ENCODE peak calls at places on chromosomes 6 and 20, in eight cellular contexts. One of them, this sample, is unnamed.

GRCh38 chr6:35663447-35664235 is 25.1 kb downstream of the FKBP5 start:
- DNase-seq in esophagus muscularis mucosa: no peak
- DNase-seq in sigmoid colon: no peak
- DNase-seq in suprapubic skin: no peak
- DNase-seq in HCT116: no peak
- DNase-seq in transverse colon: no peak
- DNase-seq in K562: no peak
- DNase-seq in prostate gland: no peak
- DNase-seq in this sample: no peak

GRCh38 chr6:106132153-106132698 is 46.1 kb downstream of the PRDM1 start:
- DNase-seq in esophagus muscularis mucosa: no peak
- DNase-seq in sigmoid colon: no peak
- DNase-seq in suprapubic skin: no peak
- DNase-seq in HCT116: no peak
- DNase-seq in transverse colon: no peak
- DNase-seq in K562: no peak
- DNase-seq in prostate gland: no peak
- DNase-seq in this sample: no peak

GRCh38 chr6:46719099-46719498 is 16.1 kb downstream of the PLA2G7 start:
- DNase-seq in esophagus muscularis mucosa: no peak
- DNase-seq in sigmoid colon: no peak
- DNase-seq in suprapubic skin: no peak
- DNase-seq in HCT116: peak
- DNase-seq in transverse colon: no peak
- DNase-seq in K562: no peak
- DNase-seq in prostate gland: no peak
- DNase-seq in this sample: no peak

GRCh38 chr20:50867805-50868204 is 63.4 kb downstream of the ADNP start:
- DNase-seq in esophagus muscularis mucosa: no peak
- DNase-seq in sigmoid colon: no peak
- DNase-seq in suprapubic skin: no peak
- DNase-seq in HCT116: no peak
- DNase-seq in transverse colon: no peak
- DNase-seq in K562: no peak
- DNase-seq in prostate gland: no peak
- DNase-seq in this sample: peak

GRCh38 chr20:41131594-41132387 is 5.6 kb upstream of the PLCG1 start:
- DNase-seq in esophagus muscularis mucosa: no peak
- DNase-seq in sigmoid colon: no peak
- DNase-seq in suprapubic skin: peak
- DNase-seq in HCT116: no peak
- DNase-seq in transverse colon: peak
- DNase-seq in K562: no peak
- DNase-seq in prostate gland: no peak
- DNase-seq in this sample: no peak

GRCh38 chr6:31171931-31172882 is 1.7 kb upstream of the POU5F1 start:
- DNase-seq in esophagus muscularis mucosa: no peak
- DNase-seq in sigmoid colon: no peak
- DNase-seq in suprapubic skin: no peak
- DNase-seq in HCT116: no peak
- DNase-seq in transverse colon: no peak
- DNase-seq in K562: no peak
- DNase-seq in prostate gland: no peak
- DNase-seq in this sample: no peak

GRCh38 chr20:1631309-1632227 is 11.8 kb upstream of the SIRPB1 start:
- DNase-seq in esophagus muscularis mucosa: peak
- DNase-seq in sigmoid colon: no peak
- DNase-seq in suprapubic skin: no peak
- DNase-seq in HCT116: no peak
- DNase-seq in transverse colon: no peak
- DNase-seq in K562: no peak
- DNase-seq in prostate gland: no peak
- DNase-seq in this sample: no peak

GRCh38 chr6:22940571-22941290 is 371.4 kb downstream of the HDGFL1 start:
- DNase-seq in esophagus muscularis mucosa: no peak
- DNase-seq in sigmoid colon: no peak
- DNase-seq in suprapubic skin: no peak
- DNase-seq in HCT116: no peak
- DNase-seq in transverse colon: no peak
- DNase-seq in K562: no peak
- DNase-seq in prostate gland: no peak
- DNase-seq in this sample: no peak

GRCh38 chr6:9527679-9528286 is 887.1 kb downstream of the TFAP2A start:
- DNase-seq in esophagus muscularis mucosa: no peak
- DNase-seq in sigmoid colon: no peak
- DNase-seq in suprapubic skin: no peak
- DNase-seq in HCT116: no peak
- DNase-seq in transverse colon: no peak
- DNase-seq in K562: no peak
- DNase-seq in prostate gland: no peak
- DNase-seq in this sample: no peak

GRCh38 chr20:40664891-40665290 is 24.1 kb downstream of the MAFB start:
- DNase-seq in esophagus muscularis mucosa: no peak
- DNase-seq in sigmoid colon: no peak
- DNase-seq in suprapubic skin: no peak
- DNase-seq in HCT116: no peak
- DNase-seq in transverse colon: no peak
- DNase-seq in K562: no peak
- DNase-seq in prostate gland: no peak
- DNase-seq in this sample: no peak

GRCh38 chr20:17898548-17898994 is 70.0 kb downstream of the SNX5 start:
- DNase-seq in esophagus muscularis mucosa: no peak
- DNase-seq in sigmoid colon: peak
- DNase-seq in suprapubic skin: peak
- DNase-seq in HCT116: peak
- DNase-seq in transverse colon: peak
- DNase-seq in K562: peak
- DNase-seq in prostate gland: peak
- DNase-seq in this sample: peak

GRCh38 chr6:106591111-106591825 is 38.0 kb downstream of the RTN4IP1 start:
- DNase-seq in esophagus muscularis mucosa: no peak
- DNase-seq in sigmoid colon: no peak
- DNase-seq in suprapubic skin: no peak
- DNase-seq in HCT116: no peak
- DNase-seq in transverse colon: no peak
- DNase-seq in K562: no peak
- DNase-seq in prostate gland: no peak
- DNase-seq in this sample: no peak

GRCh38 chr20:45254867-45255266 is 503 bp upstream of the SLPI start:
- DNase-seq in esophagus muscularis mucosa: no peak
- DNase-seq in sigmoid colon: no peak
- DNase-seq in suprapubic skin: no peak
- DNase-seq in HCT116: no peak
- DNase-seq in transverse colon: no peak
- DNase-seq in K562: no peak
- DNase-seq in prostate gland: peak
- DNase-seq in this sample: no peak

GRCh38 chr20:44142416-44142815 is 44.6 kb downstream of the JPH2 start:
- DNase-seq in esophagus muscularis mucosa: no peak
- DNase-seq in sigmoid colon: peak
- DNase-seq in suprapubic skin: no peak
- DNase-seq in HCT116: no peak
- DNase-seq in transverse colon: no peak
- DNase-seq in K562: no peak
- DNase-seq in prostate gland: no peak
- DNase-seq in this sample: no peak

GRCh38 chr6:163525926-163526325 is 111.4 kb downstream of the QKI start:
- DNase-seq in esophagus muscularis mucosa: no peak
- DNase-seq in sigmoid colon: no peak
- DNase-seq in suprapubic skin: no peak
- DNase-seq in HCT116: no peak
- DNase-seq in transverse colon: no peak
- DNase-seq in K562: no peak
- DNase-seq in prostate gland: no peak
- DNase-seq in this sample: no peak

GRCh38 chr20:62147528-62147927 is 4.0 kb downstream of the SS18L1 start:
- DNase-seq in esophagus muscularis mucosa: no peak
- DNase-seq in sigmoid colon: no peak
- DNase-seq in suprapubic skin: no peak
- DNase-seq in HCT116: no peak
- DNase-seq in transverse colon: no peak
- DNase-seq in K562: no peak
- DNase-seq in prostate gland: no peak
- DNase-seq in this sample: no peak

GRCh38 chr6:160055813-160056212 is 65.8 kb upstream of the SLC22A1 start:
- DNase-seq in esophagus muscularis mucosa: no peak
- DNase-seq in sigmoid colon: no peak
- DNase-seq in suprapubic skin: no peak
- DNase-seq in HCT116: no peak
- DNase-seq in transverse colon: no peak
- DNase-seq in K562: no peak
- DNase-seq in prostate gland: no peak
- DNase-seq in this sample: no peak

GRCh38 chr6:111791415-111791814 is 81.8 kb downstream of the FYN start:
- DNase-seq in esophagus muscularis mucosa: no peak
- DNase-seq in sigmoid colon: no peak
- DNase-seq in suprapubic skin: no peak
- DNase-seq in HCT116: no peak
- DNase-seq in transverse colon: no peak
- DNase-seq in K562: no peak
- DNase-seq in prostate gland: no peak
- DNase-seq in this sample: no peak

GRCh38 chr20:41374568-41374920 is 7.9 kb upstream of the EMILIN3 start:
- DNase-seq in esophagus muscularis mucosa: no peak
- DNase-seq in sigmoid colon: no peak
- DNase-seq in suprapubic skin: no peak
- DNase-seq in HCT116: no peak
- DNase-seq in transverse colon: no peak
- DNase-seq in K562: no peak
- DNase-seq in prostate gland: no peak
- DNase-seq in this sample: no peak

GRCh38 chr6:82875573-82876185 is 190.0 kb downstream of the UBE3D start:
- DNase-seq in esophagus muscularis mucosa: peak
- DNase-seq in sigmoid colon: no peak
- DNase-seq in suprapubic skin: no peak
- DNase-seq in HCT116: peak
- DNase-seq in transverse colon: no peak
- DNase-seq in K562: peak
- DNase-seq in prostate gland: no peak
- DNase-seq in this sample: no peak

DNA sequence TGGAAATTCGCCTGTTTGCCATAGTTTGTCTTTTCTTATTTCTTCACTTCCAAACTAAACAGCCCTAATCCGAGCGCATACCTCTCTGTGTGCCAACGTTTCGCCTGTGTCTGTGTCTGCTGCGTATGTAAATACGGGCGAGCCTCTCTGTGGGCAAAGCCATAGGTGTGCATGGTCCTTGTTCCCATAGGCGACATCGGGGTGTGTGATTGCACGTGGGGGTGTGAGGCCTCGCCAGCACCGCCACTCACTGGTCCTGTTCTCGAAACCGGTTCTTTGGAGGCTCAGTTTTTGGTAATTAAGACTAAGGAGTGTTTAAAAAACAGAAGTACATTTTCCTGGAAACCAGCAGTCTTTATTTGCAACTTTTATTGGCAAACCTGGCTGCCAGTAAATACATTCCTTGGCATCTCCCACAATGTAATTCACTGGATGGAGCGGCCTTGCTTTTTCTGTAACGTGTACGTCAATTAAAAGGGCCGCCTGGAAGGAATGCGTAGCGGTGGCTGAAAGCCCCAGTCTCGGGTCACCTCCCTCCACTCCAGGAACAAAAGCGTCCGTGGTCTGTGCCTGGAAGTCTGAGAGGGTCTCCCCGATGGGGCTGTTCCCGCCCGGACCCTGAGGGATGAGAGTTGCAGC is 5.9 kb upstream of the FOXC1 start:
- DNase-seq in esophagus muscularis mucosa: no peak
- DNase-seq in sigmoid colon: no peak
- DNase-seq in suprapubic skin: no peak
- DNase-seq in HCT116: no peak
- DNase-seq in transverse colon: no peak
- DNase-seq in K562: no peak
- DNase-seq in prostate gland: peak
- DNase-seq in this sample: peak
- TF ChIP-seq POLR2A in esophagus muscularis mucosa: no peak
- TF ChIP-seq POLR2A in sigmoid colon: no peak
- TF ChIP-seq POLR2A in suprapubic skin: no peak
- TF ChIP-seq POLR2A in HCT116: no peak
- TF ChIP-seq POLR2A in transverse colon: no peak
- TF ChIP-seq POLR2A in K562: no peak
- TF ChIP-seq POLR2A in prostate gland: no peak
- TF ChIP-seq POLR2A in this sample: no peak

GRCh38 chr6:124200661-124201060 is 397.0 kb downstream of the NKAIN2 start:
- DNase-seq in esophagus muscularis mucosa: no peak
- DNase-seq in sigmoid colon: no peak
- DNase-seq in suprapubic skin: no peak
- DNase-seq in HCT116: no peak
- DNase-seq in transverse colon: no peak
- DNase-seq in K562: no peak
- DNase-seq in prostate gland: no peak
- DNase-seq in this sample: no peak
- TF ChIP-seq POLR2AphosphoS5 in esophagus muscularis mucosa: no peak
- TF ChIP-seq POLR2AphosphoS5 in sigmoid colon: no peak
- TF ChIP-seq POLR2AphosphoS5 in suprapubic skin: no peak
- TF ChIP-seq POLR2AphosphoS5 in HCT116: no peak
- TF ChIP-seq POLR2AphosphoS5 in transverse colon: no peak
- TF ChIP-seq POLR2AphosphoS5 in K562: no peak
- TF ChIP-seq POLR2AphosphoS5 in prostate gland: no peak
- TF ChIP-seq POLR2AphosphoS5 in this sample: no peak

GRCh38 chr20:409697-410559 is 1.8 kb downstream of the RBCK1 start:
- DNase-seq in esophagus muscularis mucosa: no peak
- DNase-seq in sigmoid colon: no peak
- DNase-seq in suprapubic skin: no peak
- DNase-seq in HCT116: no peak
- DNase-seq in transverse colon: peak
- DNase-seq in K562: no peak
- DNase-seq in prostate gland: no peak
- DNase-seq in this sample: peak
- H3K4me3 ChIP-seq in esophagus muscularis mucosa: peak
- H3K4me3 ChIP-seq in sigmoid colon: no peak
- H3K4me3 ChIP-seq in suprapubic skin: peak
- H3K4me3 ChIP-seq in HCT116: peak
- H3K4me3 ChIP-seq in transverse colon: peak
- H3K4me3 ChIP-seq in K562: peak
- H3K4me3 ChIP-seq in prostate gland: no peak
- H3K4me3 ChIP-seq in this sample: peak

DNA sequence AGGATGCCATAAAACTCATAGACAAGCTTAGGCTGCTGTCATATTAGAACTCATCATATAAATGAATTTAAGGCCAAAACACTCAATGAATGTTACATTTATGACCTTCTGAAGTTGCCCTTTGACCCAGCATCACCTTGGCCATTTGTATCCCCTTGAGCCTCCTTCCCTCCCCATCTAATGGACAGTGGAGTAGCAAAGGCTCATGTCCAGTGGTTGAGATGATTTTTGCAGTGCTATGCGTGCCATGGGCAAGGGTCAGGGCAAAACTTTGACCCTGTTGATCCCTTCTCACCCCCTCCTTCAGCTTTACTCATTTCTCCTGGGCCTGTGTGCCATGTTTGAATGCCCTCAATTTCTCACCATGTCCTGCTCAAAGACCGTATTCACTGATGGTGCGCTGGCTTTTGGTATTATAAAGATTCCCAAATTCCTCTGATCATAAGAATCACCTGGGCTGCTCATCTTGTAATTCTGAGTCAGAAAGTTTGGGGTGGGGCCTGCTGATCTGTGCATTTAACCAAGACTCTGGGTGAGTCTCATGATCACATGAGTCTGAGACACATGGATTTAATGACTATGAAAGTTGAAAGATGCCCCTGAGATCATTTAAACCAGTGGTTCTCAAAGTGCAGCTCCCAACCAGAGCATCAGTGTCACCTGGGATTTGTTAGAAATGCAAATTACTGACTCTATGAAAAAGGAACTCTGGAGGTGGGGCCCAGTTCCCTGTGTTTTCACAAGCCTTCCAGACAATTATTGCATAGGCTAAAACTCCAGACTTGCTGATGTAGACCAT is 57.5 kb upstream of the IL20RA start:
- DNase-seq in esophagus muscularis mucosa: no peak
- DNase-seq in sigmoid colon: no peak
- DNase-seq in suprapubic skin: no peak
- DNase-seq in HCT116: no peak
- DNase-seq in transverse colon: no peak
- DNase-seq in K562: no peak
- DNase-seq in prostate gland: no peak
- DNase-seq in this sample: no peak
- TF ChIP-seq POLR2A in esophagus muscularis mucosa: no peak
- TF ChIP-seq POLR2A in sigmoid colon: no peak
- TF ChIP-seq POLR2A in suprapubic skin: no peak
- TF ChIP-seq POLR2A in HCT116: no peak
- TF ChIP-seq POLR2A in transverse colon: no peak
- TF ChIP-seq POLR2A in K562: no peak
- TF ChIP-seq POLR2A in prostate gland: no peak
- TF ChIP-seq POLR2A in this sample: no peak